ENCODE peak calls at places on chromosomes 7 and 10, in four cellular contexts. B is SJSA1, R is upper lobe of right lung, P is prostate gland. G is an unnamed sample. For H3K4me1, the result is how much of the 10 kb centered on the place peaks cover.

GRCh38 chr10:5447071-5447470 is 34.7 kb downstream of the NET1 start:
- DNase-seq in B (no peak), R (no peak), P (no peak), G (no peak)

GRCh38 chr10:48266528-48266927 is 8.0 kb downstream of the FRMPD2 start:
- DNase-seq in B (no peak), R (no peak), P (no peak), G (no peak)

GRCh38 chr7:6409091-6409490 is 38.7 kb downstream of the DAGLB start:
- DNase-seq in B (no peak), R (no peak), P (no peak), G (no peak)

GRCh38 chr10:46050956-46051355 is 4.9 kb upstream of the MSMB start:
- DNase-seq in B (no peak), R (no peak), P (no peak), G (no peak)

GRCh38 chr7:41835977-41836530 is 133.2 kb upstream of the INHBA start:
- DNase-seq in B (no peak), R (no peak), P (no peak), G (no peak)

GRCh38 chr10:373015-373414 is 237.8 kb downstream of the ZMYND11 start:
- DNase-seq in B (no peak), R (no peak), P (no peak), G (no peak)

GRCh38 chr7:138477081-138477578 is 17.1 kb downstream of the TRIM24 start:
- DNase-seq in B (no peak), R (no peak), P (no peak), G (no peak)

GRCh38 chr7:132298782-132299181 is 277.5 kb downstream of the PLXNA4 start:
- DNase-seq in B (no peak), R (no peak), P (no peak), G (no peak)

GRCh38 chr10:3067859-3068179 is 471 bp downstream of the PFKP start:
- DNase-seq in B (no peak), R (no peak), P (no peak), G (no peak)

GRCh38 chr10:119659951-119660350 is 8.8 kb downstream of the BAG3 start:
- DNase-seq in B (no peak), R (no peak), P (no peak), G (no peak)
- H3K4me1 ChIP-seq in B (under half), R (half or more), P (under half), G (half or more)

DNA sequence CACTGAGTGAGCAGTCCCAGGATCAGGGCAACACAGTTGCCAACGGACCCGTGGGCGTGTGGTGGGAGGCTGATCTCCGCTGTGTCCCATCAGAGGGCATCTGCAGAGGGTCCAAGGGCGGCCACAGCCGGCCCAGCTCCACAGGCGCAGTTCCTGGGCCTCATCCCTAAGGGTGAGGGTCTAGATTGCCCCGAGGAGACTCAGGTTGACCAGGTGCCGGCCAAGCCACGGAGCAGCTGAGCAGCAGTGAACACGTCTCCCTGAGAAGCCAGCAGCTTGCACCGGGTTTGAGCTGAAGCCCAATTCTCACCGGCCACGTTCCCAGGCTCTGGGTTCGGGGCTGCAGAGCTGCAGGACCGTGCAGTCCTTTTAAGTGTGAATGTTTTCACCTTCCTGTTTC is 58.8 kb upstream of the ADGRA1 start:
- DNase-seq in B (no peak), R (no peak), P (no peak), G (no peak)
- H3K4me1 ChIP-seq in B (under half), R (under half), P (under half), G (under half)

GRCh38 chr10:79262959-79263746 is 84.1 kb upstream of the PPIF start:
- DNase-seq in B (no peak), R (no peak), P (no peak), G (peak)
- H3K4me1 ChIP-seq in B (under half), R (half or more), P (under half), G (under half)

GRCh38 chr7:81791578-81792524 is 22.0 kb upstream of the HGF start:
- DNase-seq in B (no peak), R (no peak), P (no peak), G (no peak)
- H3K4me1 ChIP-seq in B (under half), R (under half), P (under half), G (under half)

GRCh38 chr10:123154943-123155505 is 822 bp downstream of the BUB3 start:
- DNase-seq in B (peak), R (peak), P (no peak), G (peak)
- H3K4me1 ChIP-seq in B (under half), R (under half), P (under half), G (under half)

G was measured in PC-9.